ENCODE peak calls at places on chromosomes 6 and 20, in six cellular contexts. Z is H7, W is activated T-cell treated with anti-CD3 and anti-CD28 coated beads for 48 hours, G is GM12892, T is T-helper 2 cell, V is DMS153. U is an unnamed sample.

GRCh38 chr6:109271622-109272021 is 110.6 kb downstream of the CD164 start:
- DNase-seq in Z (no peak), W (no peak), G (no peak), T (no peak), V (no peak), U (no peak)

GRCh38 chr20:51643390-51643789 is 100.9 kb upstream of the NFATC2 start:
- DNase-seq in Z (no peak), W (no peak), G (no peak), T (no peak), V (no peak), U (no peak)

GRCh38 chr20:3251806-3252205 is 12.8 kb upstream of the SLC4A11 start:
- DNase-seq in Z (no peak), W (no peak), G (no peak), T (no peak), V (no peak), U (peak; percentile 44)

GRCh38 chr6:81614292-81614691 is 138.2 kb downstream of the TENT5A start:
- DNase-seq in Z (no peak), W (no peak), G (no peak), T (no peak), V (peak; percentile 94), U (no peak)

GRCh38 chr6:25869840-25870239 is 4.2 kb downstream of the SLC17A3 start:
- DNase-seq in Z (no peak), W (no peak), G (no peak), T (no peak), V (no peak), U (no peak)

GRCh38 chr6:137870286-137870685 is 3.2 kb downstream of the TNFAIP3 start:
- DNase-seq in Z (no peak), W (no peak), G (no peak), T (peak; percentile 32), V (no peak), U (no peak)

GRCh38 chr6:39530201-39530759 is 194.9 kb downstream of the KIF6 start:
- DNase-seq in Z (no peak), W (no peak), G (peak; percentile 38), T (no peak), V (no peak), U (no peak)

GRCh38 chr20:48986899-48987298 is 59.2 kb upstream of the CSE1L start:
- DNase-seq in Z (no peak), W (no peak), G (no peak), T (no peak), V (no peak), U (no peak)

GRCh38 chr20:63025534-63026331 is 19.0 kb upstream of the BHLHE23 start:
- DNase-seq in Z (peak; percentile 72), W (no peak), G (no peak), T (no peak), V (peak; percentile 15), U (no peak)

GRCh38 chr20:4962257-4962855 is 39.0 kb downstream of the SLC23A2 start:
- DNase-seq in Z (no peak), W (no peak), G (no peak), T (peak; percentile 51), V (no peak), U (no peak)

GRCh38 chr6:77415706-77416105 is 47.6 kb downstream of the HTR1B start:
- DNase-seq in Z (no peak), W (no peak), G (no peak), T (no peak), V (no peak), U (no peak)

GRCh38 chr20:63176035-63176434 is 39.9 kb downstream of the YTHDF1 start:
- DNase-seq in Z (peak; percentile 90), W (no peak), G (no peak), T (no peak), V (no peak), U (no peak)

GRCh38 chr20:50798650-50799049 is 3.8 kb downstream of the BCAS4 start:
- DNase-seq in Z (no peak), W (no peak), G (no peak), T (no peak), V (no peak), U (no peak)

GRCh38 chr6:75081920-75082319 is 123.9 kb downstream of the COL12A1 start:
- DNase-seq in Z (no peak), W (no peak), G (no peak), T (no peak), V (no peak), U (no peak)

GRCh38 chr6:126040826-126041225 is 54.5 kb downstream of the TRMT11 start:
- DNase-seq in Z (no peak), W (no peak), G (no peak), T (no peak), V (no peak), U (peak; percentile 3)

GRCh38 chr20:32829291-32830005 is 9.7 kb downstream of the MAPRE1 start:
- DNase-seq in Z (no peak), W (no peak), G (no peak), T (no peak), V (no peak), U (no peak)

GRCh38 chr6:82033631-82034211 is 213.8 kb downstream of the IBTK start:
- DNase-seq in Z (no peak), W (no peak), G (no peak), T (no peak), V (no peak), U (no peak)

GRCh38 chr6:155207223-155207622 is 56.6 kb upstream of the CLDN20 start:
- DNase-seq in Z (no peak), W (no peak), G (no peak), T (no peak), V (no peak), U (no peak)

GRCh38 chr20:47883186-47883585 is 97.9 kb upstream of the SULF2 start:
- DNase-seq in Z (no peak), W (no peak), G (no peak), T (no peak), V (no peak), U (no peak)

GRCh38 chr20:60583741-60584140 is 625.5 kb downstream of the CDH26 start:
- DNase-seq in Z (no peak), W (no peak), G (no peak), T (no peak), V (no peak), U (no peak)

GRCh38 chr6:1987640-1988039 is 257.8 kb downstream of the GMDS start:
- DNase-seq in Z (no peak), W (no peak), G (no peak), T (no peak), V (no peak), U (no peak)

GRCh38 chr6:146355521-146356100 is 188.0 kb upstream of the RAB32 start:
- DNase-seq in Z (no peak), W (no peak), G (no peak), T (no peak), V (no peak), U (no peak)

GRCh38 chr6:6781172-6781876 is 192.8 kb downstream of the LY86 start:
- DNase-seq in Z (no peak), W (no peak), G (no peak), T (no peak), V (no peak), U (peak; percentile 53)

GRCh38 chr6:32692019-32692418 is 25.6 kb upstream of the HLA-DQB1 start:
- DNase-seq in Z (peak; percentile 44), W (peak; percentile 14), G (no peak), T (no peak), V (peak; percentile 65), U (no peak)

GRCh38 chr20:1274485-1275313 is 8.6 kb downstream of the SNPH start:
- DNase-seq in Z (no peak), W (no peak), G (no peak), T (no peak), V (peak; percentile 86), U (no peak)

GRCh38 chr20:63978319-63979220 is 872 bp downstream of the SAMD10 start:
- DNase-seq in Z (peak; percentile 93), W (peak; percentile 63), G (peak; percentile 65), T (peak; percentile 60), V (peak; percentile 38), U (peak; percentile 56)

GRCh38 chr20:5714261-5715041 is 35.8 kb upstream of the SHLD1 start:
- DNase-seq in Z (peak; percentile 35), W (no peak), G (no peak), T (peak; percentile 93), V (no peak), U (no peak)

GRCh38 chr6:106381871-106382270 is 21.4 kb downstream of the CRYBG1 start:
- DNase-seq in Z (no peak), W (no peak), G (no peak), T (no peak), V (peak; percentile 71), U (no peak)

GRCh38 chr6:152189736-152190135 is 382.3 kb downstream of the ESR1 start:
- DNase-seq in Z (no peak), W (no peak), G (no peak), T (no peak), V (no peak), U (no peak)

GRCh38 chr6:129801909-129802308 is 59.2 kb downstream of the TMEM244 start:
- DNase-seq in Z (no peak), W (no peak), G (no peak), T (no peak), V (no peak), U (no peak)

GRCh38 chr6:3281669-3282460 is 23.1 kb downstream of the PSMG4 start:
- DNase-seq in Z (peak; percentile 65), W (no peak), G (no peak), T (no peak), V (no peak), U (peak; percentile 94)

GRCh38 chr20:39299783-39300182 is 337.6 kb downstream of the DHX35 start:
- DNase-seq in Z (no peak), W (no peak), G (no peak), T (no peak), V (no peak), U (no peak)

GRCh38 chr6:5305968-5306626 is 44.8 kb downstream of the FARS2 start:
- DNase-seq in Z (no peak), W (no peak), G (no peak), T (no peak), V (no peak), U (no peak)

GRCh38 chr6:149990672-149991402 is 27.1 kb downstream of the ULBP1 start:
- DNase-seq in Z (peak; percentile 82), W (no peak), G (peak; percentile 48), T (no peak), V (no peak), U (no peak)

GRCh38 chr6:90450268-90450953 is 136.5 kb downstream of the MAP3K7 start:
- DNase-seq in Z (no peak), W (no peak), G (no peak), T (no peak), V (no peak), U (no peak)

U was measured in H54.